ENCODE peak calls at places on chromosomes 7 and 10, in four cellular contexts. G, H, D and T are unnamed samples.

GRCh38 chr7:67343566-67343965 is 346.9 kb downstream of the TYW1 start:
- DNase-seq in H (no peak), D (no peak), G (no peak), T (no peak)

GRCh38 chr10:22655312-22655973 is 58.9 kb downstream of the PIP4K2A start:
- DNase-seq in D (no peak), H (no peak), G (no peak), T (peak)

GRCh38 chr10:99681553-99681952 is 22.2 kb downstream of the ENTPD7 start:
- DNase-seq in D (no peak), H (no peak), G (no peak), T (no peak)

GRCh38 chr10:8039323-8039922 is 15.1 kb upstream of the GATA3 start:
- DNase-seq in H (no peak), G (no peak), D (no peak), T (no peak)

GRCh38 chr7:71708710-71709109 is 576.8 kb downstream of the GALNT17 start:
- DNase-seq in H (no peak), D (no peak), G (no peak), T (no peak)

GRCh38 chr10:89625041-89625765 is 19.8 kb downstream of the PANK1 start:
- DNase-seq in G (no peak), D (no peak), H (no peak), T (no peak)

GRCh38 chr7:28580626-28581025 is 168.3 kb downstream of the CREB5 start:
- DNase-seq in H (no peak), D (no peak), G (no peak), T (no peak)

GRCh38 chr7:158772916-158773315 is 56.4 kb downstream of the ESYT2 start:
- DNase-seq in G (no peak), H (peak), D (no peak), T (no peak)

GRCh38 chr7:137952406-137952805 is 49.5 kb downstream of the CREB3L2 start:
- DNase-seq in D (no peak), H (no peak), G (no peak), T (no peak)

GRCh38 chr7:106812027-106812643 is 52.9 kb upstream of the PIK3CG start:
- DNase-seq in D (peak), H (no peak), G (no peak), T (no peak)

GRCh38 chr10:45501791-45502190 is 127.8 kb downstream of the ALOX5 start:
- DNase-seq in H (no peak), D (no peak), G (no peak), T (no peak)

GRCh38 chr10:108275895-108276685 is 1111.6 kb upstream of the SORCS1 start:
- DNase-seq in G (no peak), H (no peak), D (no peak), T (no peak)

GRCh38 chr7:15864260-15864991 is 177.9 kb upstream of the MEOX2 start:
- DNase-seq in G (no peak), D (no peak), H (no peak), T (no peak)

GRCh38 chr7:83835424-83835823 is 186.5 kb upstream of the SEMA3E start:
- DNase-seq in D (no peak), G (no peak), H (no peak), T (no peak)

GRCh38 chr7:121330053-121330833 is 1.4 kb downstream of the WNT16 start:
- DNase-seq in H (peak), D (peak), G (no peak), T (no peak)

GRCh38 chr7:16915405-16915804 is 33.6 kb upstream of the AGR3 start:
- DNase-seq in H (no peak), G (no peak), D (no peak), T (no peak)

GRCh38 chr7:114851406-114852025 is 70.4 kb upstream of the MDFIC start:
- DNase-seq in H (no peak), D (no peak), G (no peak), T (no peak)

GRCh38 chr10:17643339-17643754 is 604 bp upstream of the STAM start:
- DNase-seq in G (peak), D (no peak), H (no peak), T (peak)

GRCh38 chr7:112515989-112516388 is 35.2 kb downstream of the LSMEM1 start:
- DNase-seq in H (no peak), D (peak), G (no peak), T (no peak)

GRCh38 chr10:100934084-100934659 is 21.4 kb downstream of the SLF2 start:
- DNase-seq in H (no peak), D (peak), G (peak), T (peak)

GRCh38 chr10:44860811-44861751 is 50.1 kb upstream of the TMEM72 start:
- DNase-seq in G (peak), D (no peak), H (peak), T (no peak)

GRCh38 chr10:47033541-47034270 is 122.5 kb downstream of the PTPN20 start:
- DNase-seq in D (no peak), H (no peak), G (no peak), T (no peak)

GRCh38 chr10:47081264-47081663 is 170.0 kb downstream of the PTPN20 start:
- DNase-seq in G (no peak), H (no peak), D (no peak), T (no peak)

GRCh38 chr10:12657489-12657888 is 308.1 kb downstream of the CAMK1D start:
- DNase-seq in D (no peak), G (no peak), H (no peak), T (no peak)

GRCh38 chr7:6246257-6246917 is 26.0 kb downstream of the CYTH3 start:
- DNase-seq in D (no peak), G (no peak), H (no peak), T (no peak)

GRCh38 chr7:14085901-14086300 is 96.4 kb upstream of the ETV1 start:
- DNase-seq in G (no peak), D (no peak), H (no peak), T (no peak)

GRCh38 chr10:90856261-90856660 is 1.6 kb downstream of the HTR7 start:
- DNase-seq in G (no peak), H (no peak), D (no peak), T (no peak)

GRCh38 chr10:77445562-77445961 is 192.0 kb downstream of the KCNMA1 start:
- DNase-seq in G (no peak), H (no peak), D (no peak), T (no peak)

GRCh38 chr10:4023997-4024396 is 239.0 kb upstream of the KLF6 start:
- DNase-seq in D (no peak), G (no peak), H (no peak), T (no peak)

GRCh38 chr7:47506716-47507354 is 75.1 kb downstream of the TNS3 start:
- DNase-seq in G (no peak), H (no peak), D (no peak), T (no peak)

GRCh38 chr10:103895458-103896186 is 22.4 kb downstream of the STN1 start:
- DNase-seq in H (no peak), G (no peak), D (no peak), T (no peak)

GRCh38 chr10:128573236-128573800 is 447.1 kb upstream of the MKI67 start:
- DNase-seq in D (no peak), G (no peak), H (no peak), T (no peak)

GRCh38 chr7:84524714-84525694 is 330.4 kb upstream of the SEMA3A start:
- DNase-seq in H (no peak), G (no peak), D (no peak), T (no peak)

GRCh38 chr10:132169766-132170560 is 16.8 kb upstream of the DPYSL4 start:
- DNase-seq in G (no peak), D (peak), H (no peak), T (peak)
- TF ChIP-seq JUND in G (no peak), D (no peak), H (no peak), T (no peak)

GRCh38 chr10:129784891-129785290 is 179.2 kb downstream of the EBF3 start:
- DNase-seq in H (no peak), D (no peak), G (no peak), T (no peak)
- TF ChIP-seq JUND in H (no peak), D (no peak), G (no peak), T (no peak)

GRCh38 chr10:80441831-80442230 is 12.3 kb upstream of the TSPAN14 start:
- DNase-seq in D (no peak), H (no peak), G (no peak), T (peak)

GRCh38 chr10:80442879-80443278 is 11.2 kb upstream of the TSPAN14 start:
- DNase-seq in D (no peak), H (no peak), G (no peak), T (no peak)

GRCh38 chr10:80444124-80444523 is 10.0 kb upstream of the TSPAN14 start:
- DNase-seq in D (no peak), G (no peak), H (no peak), T (no peak)

GRCh38 chr10:80444646-80445319 is 9.3 kb upstream of the TSPAN14 start:
- DNase-seq in D (peak), H (peak), G (peak), T (peak)

DNA sequence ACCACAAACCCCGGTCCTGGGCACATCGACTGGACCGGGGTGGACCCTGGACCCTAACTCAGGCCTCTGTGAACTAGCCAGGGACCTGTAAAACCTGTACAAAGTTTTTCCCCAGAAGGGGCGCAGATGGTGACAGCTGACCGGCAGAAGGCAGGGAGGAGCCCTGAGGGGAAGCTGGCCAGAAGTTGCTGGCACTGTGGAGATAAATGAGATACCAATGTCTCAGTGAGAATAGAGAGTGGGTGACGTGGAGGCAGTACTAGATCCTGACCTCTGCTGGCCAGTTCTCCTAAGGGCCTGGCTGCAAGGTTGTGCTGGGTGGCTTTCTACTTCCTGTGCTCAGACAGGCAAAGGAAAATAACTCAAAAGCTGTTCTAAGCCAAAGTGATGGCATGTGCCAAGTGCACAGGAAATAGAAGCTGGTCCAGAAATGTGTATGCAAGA is 10.6 kb upstream of the TSPAN14 start:
- DNase-seq in G (peak), D (peak), H (no peak), T (no peak)
- TF ChIP-seq JUND in G (no peak), D (no peak), H (no peak), T (no peak)

GRCh38 chr10:42999385-43000020 is 77.4 kb upstream of the RET start:
- DNase-seq in G (no peak), H (peak), D (no peak), T (no peak)
- TF ChIP-seq JUND in G (no peak), H (no peak), D (no peak), T (no peak)

DNA sequence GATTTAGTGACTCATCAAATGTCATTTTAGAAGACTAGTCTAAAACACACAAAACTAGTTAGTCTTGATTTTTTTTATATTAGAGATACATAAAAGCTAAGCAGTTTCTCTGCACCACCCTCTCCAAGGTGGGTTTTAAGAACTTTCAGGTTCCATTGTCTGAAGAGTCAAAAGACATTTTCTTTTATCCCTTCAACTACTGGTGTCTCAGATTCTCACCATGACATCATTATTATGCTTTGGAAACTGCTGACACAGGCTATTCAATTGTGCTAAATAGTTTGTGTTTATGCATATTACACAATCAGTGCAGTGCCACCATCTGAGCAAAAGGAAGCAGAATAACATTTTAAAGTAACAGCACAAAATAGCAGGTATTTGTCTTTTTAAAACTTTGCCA is 52.2 kb downstream of the IGF2BP3 start:
- DNase-seq in H (no peak), G (no peak), D (no peak), T (no peak)
- TF ChIP-seq JUND in H (no peak), G (no peak), D (no peak), T (no peak)

GRCh38 chr7:134996097-134996550 is 9.8 kb downstream of the AGBL3 start:
- DNase-seq in H (no peak), G (no peak), D (no peak), T (no peak)

GRCh38 chr7:134997214-134997885 is 11.0 kb downstream of the AGBL3 start:
- DNase-seq in D (no peak), G (peak), H (no peak), T (no peak)

GRCh38 chr7:134999136-134999535 is 12.8 kb downstream of the AGBL3 start:
- DNase-seq in D (no peak), G (no peak), H (no peak), T (no peak)

GRCh38 chr7:135001390-135002165 is 15.3 kb downstream of the AGBL3 start:
- DNase-seq in H (no peak), G (peak), D (no peak), T (no peak)
- TF ChIP-seq JUND in H (no peak), G (no peak), D (no peak), T (no peak)

GRCh38 chr10:70537398-70538194 is 59.0 kb downstream of the PALD1 start:
- DNase-seq in D (peak), H (peak), G (peak), T (peak)
- TF ChIP-seq JUND in D (no peak), H (no peak), G (no peak), T (no peak)

DNA sequence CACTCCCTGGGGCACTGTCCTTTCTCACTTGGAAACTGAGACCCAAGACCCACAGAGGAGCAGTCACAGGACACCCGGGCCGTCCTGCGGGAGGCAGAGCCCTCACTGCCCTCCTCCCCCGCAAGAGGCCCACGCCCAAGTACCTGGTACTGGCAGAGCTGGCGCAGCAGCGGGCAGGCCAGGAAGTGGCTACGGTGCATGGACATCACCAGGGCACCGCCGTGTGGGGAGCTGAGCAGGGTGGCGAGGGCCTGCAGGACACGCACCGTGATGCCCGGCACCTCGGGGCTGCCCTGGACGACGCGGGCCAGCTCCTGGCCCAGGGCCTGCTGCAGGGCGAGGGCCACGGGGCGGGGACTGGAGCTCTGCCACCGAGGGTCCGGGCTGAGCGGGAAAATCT is 20.0 kb upstream of the MICALL2 start:
- DNase-seq in G (no peak), H (no peak), D (no peak), T (no peak)
- TF ChIP-seq JUND in G (no peak), H (no peak), D (no peak), T (no peak)